ENCODE peak calls at places on chromosomes 7 and 10, in seven cellular contexts. One of them, this sample, is unnamed.

GRCh38 chr7:45971661-45972175 is 50.6 kb upstream of the IGFBP3 start:
- DNase-seq in AG09309: no peak
- DNase-seq in activated CD8-positive, alpha-beta memory T cell treated with anti-CD3 and anti-CD28 coated beads, Interleukin-2, amount 50 U/mL, for 4 hours: no peak
- DNase-seq in KBM-7: no peak
- DNase-seq in stimulated activated CD4-positive, alpha-beta T cell treated with anti-CD3 and anti-CD28 coated beads, Interleukin-4, amount 100 ng/mL, for 24 hours: no peak
- DNase-seq in myocyte: no peak
- DNase-seq in naive thymus-derived CD8-positive, alpha-beta T cell: no peak
- DNase-seq in this sample: no peak

GRCh38 chr10:67076175-67076574 is 150.3 kb downstream of the LRRTM3 start:
- DNase-seq in AG09309: no peak
- DNase-seq in activated CD8-positive, alpha-beta memory T cell treated with anti-CD3 and anti-CD28 coated beads, Interleukin-2, amount 50 U/mL, for 4 hours: no peak
- DNase-seq in KBM-7: no peak
- DNase-seq in stimulated activated CD4-positive, alpha-beta T cell treated with anti-CD3 and anti-CD28 coated beads, Interleukin-4, amount 100 ng/mL, for 24 hours: no peak
- DNase-seq in myocyte: no peak
- DNase-seq in naive thymus-derived CD8-positive, alpha-beta T cell: no peak
- DNase-seq in this sample: no peak

GRCh38 chr7:155815332-155816191 is 3.3 kb upstream of the SHH start:
- DNase-seq in AG09309: no peak
- DNase-seq in activated CD8-positive, alpha-beta memory T cell treated with anti-CD3 and anti-CD28 coated beads, Interleukin-2, amount 50 U/mL, for 4 hours: peak
- DNase-seq in KBM-7: peak
- DNase-seq in stimulated activated CD4-positive, alpha-beta T cell treated with anti-CD3 and anti-CD28 coated beads, Interleukin-4, amount 100 ng/mL, for 24 hours: peak
- DNase-seq in myocyte: peak
- DNase-seq in naive thymus-derived CD8-positive, alpha-beta T cell: peak
- DNase-seq in this sample: peak

GRCh38 chr10:133379801-133380666 is 972 bp downstream of the PAOX start:
- DNase-seq in AG09309: no peak
- DNase-seq in activated CD8-positive, alpha-beta memory T cell treated with anti-CD3 and anti-CD28 coated beads, Interleukin-2, amount 50 U/mL, for 4 hours: no peak
- DNase-seq in KBM-7: no peak
- DNase-seq in stimulated activated CD4-positive, alpha-beta T cell treated with anti-CD3 and anti-CD28 coated beads, Interleukin-4, amount 100 ng/mL, for 24 hours: no peak
- DNase-seq in myocyte: no peak
- DNase-seq in naive thymus-derived CD8-positive, alpha-beta T cell: no peak
- DNase-seq in this sample: no peak

GRCh38 chr7:1694981-1695511 is 25.0 kb downstream of the ELFN1 start:
- DNase-seq in AG09309: no peak
- DNase-seq in activated CD8-positive, alpha-beta memory T cell treated with anti-CD3 and anti-CD28 coated beads, Interleukin-2, amount 50 U/mL, for 4 hours: no peak
- DNase-seq in KBM-7: no peak
- DNase-seq in stimulated activated CD4-positive, alpha-beta T cell treated with anti-CD3 and anti-CD28 coated beads, Interleukin-4, amount 100 ng/mL, for 24 hours: no peak
- DNase-seq in myocyte: no peak
- DNase-seq in naive thymus-derived CD8-positive, alpha-beta T cell: peak
- DNase-seq in this sample: no peak

GRCh38 chr7:102953421-102953820 is 40.6 kb downstream of the LRRC17 start:
- DNase-seq in AG09309: no peak
- DNase-seq in activated CD8-positive, alpha-beta memory T cell treated with anti-CD3 and anti-CD28 coated beads, Interleukin-2, amount 50 U/mL, for 4 hours: no peak
- DNase-seq in KBM-7: no peak
- DNase-seq in stimulated activated CD4-positive, alpha-beta T cell treated with anti-CD3 and anti-CD28 coated beads, Interleukin-4, amount 100 ng/mL, for 24 hours: no peak
- DNase-seq in myocyte: no peak
- DNase-seq in naive thymus-derived CD8-positive, alpha-beta T cell: no peak
- DNase-seq in this sample: no peak

GRCh38 chr10:93065675-93066543 is 5.3 kb downstream of the CYP26C1 start:
- DNase-seq in AG09309: no peak
- DNase-seq in activated CD8-positive, alpha-beta memory T cell treated with anti-CD3 and anti-CD28 coated beads, Interleukin-2, amount 50 U/mL, for 4 hours: no peak
- DNase-seq in KBM-7: no peak
- DNase-seq in stimulated activated CD4-positive, alpha-beta T cell treated with anti-CD3 and anti-CD28 coated beads, Interleukin-4, amount 100 ng/mL, for 24 hours: no peak
- DNase-seq in myocyte: no peak
- DNase-seq in naive thymus-derived CD8-positive, alpha-beta T cell: no peak
- DNase-seq in this sample: no peak

GRCh38 chr10:65231148-65231547 is 1694.7 kb upstream of the LRRTM3 start:
- DNase-seq in AG09309: no peak
- DNase-seq in activated CD8-positive, alpha-beta memory T cell treated with anti-CD3 and anti-CD28 coated beads, Interleukin-2, amount 50 U/mL, for 4 hours: no peak
- DNase-seq in KBM-7: no peak
- DNase-seq in stimulated activated CD4-positive, alpha-beta T cell treated with anti-CD3 and anti-CD28 coated beads, Interleukin-4, amount 100 ng/mL, for 24 hours: no peak
- DNase-seq in myocyte: no peak
- DNase-seq in naive thymus-derived CD8-positive, alpha-beta T cell: no peak
- DNase-seq in this sample: no peak

GRCh38 chr10:3720228-3721019 is 64.6 kb downstream of the KLF6 start:
- DNase-seq in AG09309: peak
- DNase-seq in activated CD8-positive, alpha-beta memory T cell treated with anti-CD3 and anti-CD28 coated beads, Interleukin-2, amount 50 U/mL, for 4 hours: no peak
- DNase-seq in KBM-7: peak
- DNase-seq in stimulated activated CD4-positive, alpha-beta T cell treated with anti-CD3 and anti-CD28 coated beads, Interleukin-4, amount 100 ng/mL, for 24 hours: no peak
- DNase-seq in myocyte: peak
- DNase-seq in naive thymus-derived CD8-positive, alpha-beta T cell: no peak
- DNase-seq in this sample: no peak

GRCh38 chr7:65477326-65477725 is 103.7 kb downstream of the ZNF92 start:
- DNase-seq in AG09309: no peak
- DNase-seq in activated CD8-positive, alpha-beta memory T cell treated with anti-CD3 and anti-CD28 coated beads, Interleukin-2, amount 50 U/mL, for 4 hours: no peak
- DNase-seq in KBM-7: no peak
- DNase-seq in stimulated activated CD4-positive, alpha-beta T cell treated with anti-CD3 and anti-CD28 coated beads, Interleukin-4, amount 100 ng/mL, for 24 hours: no peak
- DNase-seq in myocyte: no peak
- DNase-seq in naive thymus-derived CD8-positive, alpha-beta T cell: no peak
- DNase-seq in this sample: no peak

GRCh38 chr7:96800824-96801223 is 91.2 kb upstream of the SEM1 start:
- DNase-seq in AG09309: no peak
- DNase-seq in activated CD8-positive, alpha-beta memory T cell treated with anti-CD3 and anti-CD28 coated beads, Interleukin-2, amount 50 U/mL, for 4 hours: no peak
- DNase-seq in KBM-7: no peak
- DNase-seq in stimulated activated CD4-positive, alpha-beta T cell treated with anti-CD3 and anti-CD28 coated beads, Interleukin-4, amount 100 ng/mL, for 24 hours: no peak
- DNase-seq in myocyte: no peak
- DNase-seq in naive thymus-derived CD8-positive, alpha-beta T cell: no peak
- DNase-seq in this sample: no peak

GRCh38 chr7:94394399-94395140 is at the start of gene COL1A2:
- DNase-seq in AG09309: peak
- DNase-seq in activated CD8-positive, alpha-beta memory T cell treated with anti-CD3 and anti-CD28 coated beads, Interleukin-2, amount 50 U/mL, for 4 hours: no peak
- DNase-seq in KBM-7: no peak
- DNase-seq in stimulated activated CD4-positive, alpha-beta T cell treated with anti-CD3 and anti-CD28 coated beads, Interleukin-4, amount 100 ng/mL, for 24 hours: no peak
- DNase-seq in myocyte: peak
- DNase-seq in naive thymus-derived CD8-positive, alpha-beta T cell: no peak
- DNase-seq in this sample: peak

GRCh38 chr10:11345224-11346054 is 266.0 kb downstream of the USP6NL start:
- DNase-seq in AG09309: no peak
- DNase-seq in activated CD8-positive, alpha-beta memory T cell treated with anti-CD3 and anti-CD28 coated beads, Interleukin-2, amount 50 U/mL, for 4 hours: no peak
- DNase-seq in KBM-7: peak
- DNase-seq in stimulated activated CD4-positive, alpha-beta T cell treated with anti-CD3 and anti-CD28 coated beads, Interleukin-4, amount 100 ng/mL, for 24 hours: no peak
- DNase-seq in myocyte: peak
- DNase-seq in naive thymus-derived CD8-positive, alpha-beta T cell: no peak
- DNase-seq in this sample: no peak

GRCh38 chr10:88131561-88132139 is 268.2 kb downstream of the PTEN start:
- DNase-seq in AG09309: no peak
- DNase-seq in activated CD8-positive, alpha-beta memory T cell treated with anti-CD3 and anti-CD28 coated beads, Interleukin-2, amount 50 U/mL, for 4 hours: no peak
- DNase-seq in KBM-7: no peak
- DNase-seq in stimulated activated CD4-positive, alpha-beta T cell treated with anti-CD3 and anti-CD28 coated beads, Interleukin-4, amount 100 ng/mL, for 24 hours: no peak
- DNase-seq in myocyte: peak
- DNase-seq in naive thymus-derived CD8-positive, alpha-beta T cell: no peak
- DNase-seq in this sample: no peak

GRCh38 chr10:3666525-3667302 is 118.3 kb downstream of the KLF6 start:
- DNase-seq in AG09309: no peak
- DNase-seq in activated CD8-positive, alpha-beta memory T cell treated with anti-CD3 and anti-CD28 coated beads, Interleukin-2, amount 50 U/mL, for 4 hours: peak
- DNase-seq in KBM-7: peak
- DNase-seq in stimulated activated CD4-positive, alpha-beta T cell treated with anti-CD3 and anti-CD28 coated beads, Interleukin-4, amount 100 ng/mL, for 24 hours: peak
- DNase-seq in myocyte: no peak
- DNase-seq in naive thymus-derived CD8-positive, alpha-beta T cell: no peak
- DNase-seq in this sample: peak

GRCh38 chr7:73683916-73684693 is 708 bp downstream of the BUD23 start:
- DNase-seq in AG09309: no peak
- DNase-seq in activated CD8-positive, alpha-beta memory T cell treated with anti-CD3 and anti-CD28 coated beads, Interleukin-2, amount 50 U/mL, for 4 hours: no peak
- DNase-seq in KBM-7: no peak
- DNase-seq in stimulated activated CD4-positive, alpha-beta T cell treated with anti-CD3 and anti-CD28 coated beads, Interleukin-4, amount 100 ng/mL, for 24 hours: no peak
- DNase-seq in myocyte: peak
- DNase-seq in naive thymus-derived CD8-positive, alpha-beta T cell: peak
- DNase-seq in this sample: no peak

GRCh38 chr7:150453186-150453585 is 2.8 kb downstream of the GIMAP8 start:
- DNase-seq in AG09309: no peak
- DNase-seq in activated CD8-positive, alpha-beta memory T cell treated with anti-CD3 and anti-CD28 coated beads, Interleukin-2, amount 50 U/mL, for 4 hours: no peak
- DNase-seq in KBM-7: no peak
- DNase-seq in stimulated activated CD4-positive, alpha-beta T cell treated with anti-CD3 and anti-CD28 coated beads, Interleukin-4, amount 100 ng/mL, for 24 hours: peak
- DNase-seq in myocyte: no peak
- DNase-seq in naive thymus-derived CD8-positive, alpha-beta T cell: no peak
- DNase-seq in this sample: peak

GRCh38 chr7:133744451-133744850 is 382.7 kb upstream of the LRGUK start:
- DNase-seq in AG09309: no peak
- DNase-seq in activated CD8-positive, alpha-beta memory T cell treated with anti-CD3 and anti-CD28 coated beads, Interleukin-2, amount 50 U/mL, for 4 hours: no peak
- DNase-seq in KBM-7: no peak
- DNase-seq in stimulated activated CD4-positive, alpha-beta T cell treated with anti-CD3 and anti-CD28 coated beads, Interleukin-4, amount 100 ng/mL, for 24 hours: no peak
- DNase-seq in myocyte: no peak
- DNase-seq in naive thymus-derived CD8-positive, alpha-beta T cell: no peak
- DNase-seq in this sample: no peak